ENCODE peak calls at places on chromosomes 6 and 20, in ten cellular contexts. J is IMR-90, V is K562, O is lower leg skin, S is NB4, Y is testis, E is ovary, K is body of pancreas, H is prostate gland, Z is A549. F is an unnamed sample.

GRCh38 chr6:15266423-15266996 is 20.6 kb downstream of the JARID2 start:
- DNase-seq in O (no peak), Y (no peak), K (no peak), H (no peak), V (peak; percentile 51), J (no peak), E (no peak), Z (no peak), S (peak; percentile 42), F (no peak)

GRCh38 chr6:134057478-134057877 is 5.1 kb upstream of the SLC2A12 start:
- DNase-seq in Z (no peak), Y (no peak), E (no peak), S (no peak), O (no peak), K (no peak), V (no peak), H (peak; percentile 51), J (no peak), F (no peak)

GRCh38 chr6:2733324-2733723 is 17.4 kb downstream of the MYLK4 start:
- DNase-seq in H (no peak), O (peak; percentile 90), Z (no peak), K (no peak), E (no peak), S (peak; percentile 99), V (peak; percentile 61), J (peak; percentile 23), Y (peak; percentile 83), F (no peak)

GRCh38 chr6:127192911-127193503 is 73.7 kb upstream of the RNF146 start:
- DNase-seq in Y (no peak), Z (no peak), S (peak; percentile 81), J (peak; percentile 62), O (no peak), V (no peak), H (no peak), K (no peak), E (no peak), F (no peak)

GRCh38 chr20:54643761-54644160 is 168.4 kb downstream of the DOK5 start:
- DNase-seq in K (no peak), J (peak; percentile 73), E (peak; percentile 26), O (no peak), Z (no peak), H (no peak), S (no peak), Y (no peak), V (no peak), F (no peak)

GRCh38 chr20:37755665-37756064 is 61.8 kb downstream of the CTNNBL1 start:
- DNase-seq in H (no peak), S (peak; percentile 27), E (no peak), J (no peak), K (no peak), O (no peak), Y (peak; percentile 52), V (no peak), Z (no peak), F (no peak)

GRCh38 chr6:160103825-160104100 is 17.9 kb upstream of the SLC22A1 start:
- DNase-seq in V (no peak), J (no peak), E (no peak), H (no peak), Y (no peak), S (no peak), O (no peak), K (no peak), Z (no peak), F (no peak)

GRCh38 chr6:108944058-108944457 is 95.8 kb downstream of the ARMC2 start:
- DNase-seq in E (no peak), K (no peak), H (no peak), S (no peak), Z (no peak), J (no peak), Y (no peak), V (no peak), O (no peak), F (no peak)

GRCh38 chr6:161038229-161039003 is 46.8 kb downstream of the MAP3K4 start:
- DNase-seq in H (no peak), V (no peak), E (peak; percentile 57), S (no peak), Z (peak; percentile 42), O (no peak), K (no peak), Y (no peak), J (peak; percentile 96), F (peak; percentile 15)

GRCh38 chr20:46624941-46625340 is 26.3 kb downstream of the SLC13A3 start:
- DNase-seq in V (no peak), O (peak; percentile 9), Z (no peak), E (no peak), K (no peak), J (no peak), Y (no peak), S (peak; percentile 60), H (no peak), F (no peak)

GRCh38 chr20:58514321-58515239 is 619 bp downstream of the APCDD1L start:
- DNase-seq in H (no peak), K (no peak), S (no peak), Y (no peak), O (peak; percentile 56), E (no peak), V (no peak), Z (no peak), J (peak; percentile 19), F (no peak)

GRCh38 chr6:85747093-85747492 is 104.4 kb upstream of the SYNCRIP start:
- DNase-seq in H (no peak), V (no peak), K (no peak), S (no peak), J (peak; percentile 50), Z (no peak), Y (no peak), O (no peak), E (no peak), F (no peak)

GRCh38 chr6:17022604-17023003 is 79.2 kb upstream of the STMND1 start:
- DNase-seq in Y (no peak), S (no peak), Z (no peak), K (no peak), O (no peak), J (no peak), H (no peak), V (no peak), E (no peak), F (no peak)

GRCh38 chr20:32600681-32601237 is 15.6 kb upstream of the NOL4L start:
- DNase-seq in Z (no peak), S (no peak), K (no peak), O (no peak), V (no peak), E (no peak), Y (no peak), H (no peak), J (no peak), F (no peak)

GRCh38 chr20:44079291-44079690 is 107.7 kb downstream of the JPH2 start:
- DNase-seq in E (no peak), H (no peak), S (peak; percentile 21), V (no peak), J (no peak), O (peak; percentile 21), Z (no peak), Y (no peak), K (no peak), F (no peak)

GRCh38 chr20:63216041-63216848 is at the start of gene YTHDF1:
- DNase-seq in J (peak; percentile 90), V (peak; percentile 97), K (peak; percentile 97), E (peak; percentile 96), Z (peak; percentile 95), Y (peak; percentile 96), H (peak; percentile 96), S (peak; percentile 97), O (peak; percentile 99), F (peak; percentile 99)
- TF ChIP-seq POLR2A in J (peak; percentile 61), V (peak; percentile 77), K (peak; percentile 70), E (peak; percentile 59), Z (peak; percentile 63), Y (no peak), H (peak; percentile 75), S (peak; percentile 61), O (no peak), F (peak; percentile 79)

GRCh38 chr6:147202516-147203310 is 1.5 kb upstream of the STXBP5 start:
- DNase-seq in Z (peak; percentile 94), S (peak; percentile 98), H (peak; percentile 94), E (peak; percentile 68), J (peak; percentile 98), O (peak; percentile 94), Y (peak; percentile 94), K (peak; percentile 84), V (peak; percentile 93), F (peak; percentile 86)
- TF ChIP-seq POLR2A in Z (peak; percentile 37), S (peak; percentile 64), H (peak; percentile 83), E (peak; percentile 54), J (no peak), O (peak; percentile 53), Y (no peak), K (peak; percentile 71), V (peak; percentile 99), F (peak; percentile 60)

DNA sequence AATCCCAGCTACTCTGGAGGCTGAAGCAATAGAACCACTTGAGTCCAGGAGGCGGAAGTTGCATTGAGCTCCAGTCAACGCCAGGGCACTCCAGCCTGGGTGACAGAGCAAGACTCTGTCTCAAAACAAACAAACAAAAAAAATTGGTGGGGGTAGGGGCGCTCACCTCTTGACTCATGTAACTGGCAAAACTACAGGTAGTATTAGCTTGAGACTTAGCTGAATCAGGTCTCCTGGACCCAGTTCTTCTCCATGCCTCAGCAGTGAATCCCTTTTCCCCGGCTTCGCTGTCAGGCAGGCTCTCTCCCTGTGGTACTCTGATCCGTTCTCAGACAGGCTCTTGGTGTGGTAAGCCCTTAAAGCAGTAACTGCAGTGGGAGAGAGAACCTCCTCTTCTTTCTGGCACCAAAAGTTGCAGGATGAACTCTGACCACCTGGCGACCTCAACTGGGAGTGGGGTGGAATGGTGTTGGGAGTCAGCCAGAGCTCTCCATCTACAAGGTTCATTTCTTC is 12.9 kb downstream of the SLC9A8 start:
- DNase-seq in J (no peak), S (no peak), Y (no peak), V (no peak), Z (no peak), O (no peak), E (no peak), H (no peak), K (no peak), F (no peak)
- TF ChIP-seq POLR2A in J (no peak), S (no peak), Y (no peak), V (no peak), Z (no peak), O (no peak), E (no peak), H (no peak), K (no peak), F (no peak)

GRCh38 chr6:30555428-30556005 is 772 bp downstream of the GNL1 start:
- DNase-seq in H (peak; percentile 29), K (peak; percentile 47), Y (peak; percentile 57), E (peak; percentile 85), Z (no peak), O (peak; percentile 88), V (peak; percentile 65), J (peak; percentile 23), S (peak; percentile 64), F (no peak)

GRCh38 chr6:30556714-30556963 is 350 bp upstream of the GNL1 start:
- DNase-seq in O (peak; percentile 96), E (no peak), J (no peak), S (no peak), Y (peak; percentile 97), V (no peak), Z (no peak), H (peak; percentile 81), K (peak; percentile 86), F (no peak)

GRCh38 chr6:30557683-30557981 is 537 bp downstream of the PRR3 start:
- DNase-seq in Y (no peak), O (no peak), K (no peak), E (no peak), S (no peak), H (no peak), J (no peak), Z (no peak), V (no peak), F (no peak)

GRCh38 chr6:30556006-30556713 is at the start of gene GNL1:
- DNase-seq in S (peak; percentile 93), Z (peak; percentile 95), E (peak; percentile 97), K (peak; percentile 98), J (peak; percentile 85), V (peak; percentile 97), O (peak; percentile 99), Y (peak; percentile 97), H (peak; percentile 96), F (peak; percentile 68)

GRCh38 chr6:30556964-30557682 is at the start of gene PRR3:
- DNase-seq in O (peak; percentile 94), V (peak; percentile 82), K (peak; percentile 74), S (peak; percentile 95), J (peak; percentile 88), H (peak; percentile 66), Y (peak; percentile 93), E (peak; percentile 87), Z (peak; percentile 93), F (peak; percentile 68)
- TF ChIP-seq POLR2A in O (no peak), V (peak; percentile 94), K (no peak), S (peak; percentile 78), J (peak; percentile 56), H (no peak), Y (no peak), E (peak; percentile 62), Z (peak; percentile 49), F (peak; percentile 35)